ENCODE peak calls at places on chromosomes 3 and 15, in nine cellular contexts. One of them, this sample, is unnamed.

GRCh38 chr3:71104586-71104985 is 478.9 kb downstream of the FOXP1 start:
- DNase-seq in left ventricle myocardium inferior: no peak
- DNase-seq in Calu3: no peak
- DNase-seq in epithelial cell of esophagus: no peak
- DNase-seq in AG09319: no peak
- DNase-seq in cardiac fibroblast: no peak
- DNase-seq in heart left ventricle: no peak
- DNase-seq in GM12865: no peak
- DNase-seq in spleen: no peak
- DNase-seq in this sample: no peak

GRCh38 chr3:447671-448070 is 251.1 kb downstream of the CHL1 start:
- DNase-seq in left ventricle myocardium inferior: no peak
- DNase-seq in Calu3: no peak
- DNase-seq in epithelial cell of esophagus: no peak
- DNase-seq in AG09319: no peak
- DNase-seq in cardiac fibroblast: no peak
- DNase-seq in heart left ventricle: no peak
- DNase-seq in GM12865: no peak
- DNase-seq in spleen: no peak
- DNase-seq in this sample: no peak

GRCh38 chr15:74773731-74774252 is 8.1 kb upstream of the CSK start:
- DNase-seq in left ventricle myocardium inferior: no peak
- DNase-seq in Calu3: no peak
- DNase-seq in epithelial cell of esophagus: peak
- DNase-seq in AG09319: no peak
- DNase-seq in cardiac fibroblast: no peak
- DNase-seq in heart left ventricle: no peak
- DNase-seq in GM12865: no peak
- DNase-seq in spleen: no peak
- DNase-seq in this sample: no peak

GRCh38 chr3:19399836-19400235 is 251.5 kb downstream of the KCNH8 start:
- DNase-seq in left ventricle myocardium inferior: no peak
- DNase-seq in Calu3: no peak
- DNase-seq in epithelial cell of esophagus: peak
- DNase-seq in AG09319: no peak
- DNase-seq in cardiac fibroblast: no peak
- DNase-seq in heart left ventricle: no peak
- DNase-seq in GM12865: no peak
- DNase-seq in spleen: no peak
- DNase-seq in this sample: no peak

GRCh38 chr3:76869726-76870414 is 170.0 kb upstream of the ROBO2 start:
- DNase-seq in left ventricle myocardium inferior: no peak
- DNase-seq in Calu3: no peak
- DNase-seq in epithelial cell of esophagus: no peak
- DNase-seq in AG09319: no peak
- DNase-seq in cardiac fibroblast: no peak
- DNase-seq in heart left ventricle: no peak
- DNase-seq in GM12865: no peak
- DNase-seq in spleen: no peak
- DNase-seq in this sample: no peak

GRCh38 chr3:71109241-71109976 is 474.1 kb downstream of the FOXP1 start:
- DNase-seq in left ventricle myocardium inferior: no peak
- DNase-seq in Calu3: no peak
- DNase-seq in epithelial cell of esophagus: peak
- DNase-seq in AG09319: no peak
- DNase-seq in cardiac fibroblast: peak
- DNase-seq in heart left ventricle: no peak
- DNase-seq in GM12865: no peak
- DNase-seq in spleen: no peak
- DNase-seq in this sample: peak

GRCh38 chr3:65888980-65889706 is 149.6 kb downstream of the MAGI1 start:
- DNase-seq in left ventricle myocardium inferior: no peak
- DNase-seq in Calu3: no peak
- DNase-seq in epithelial cell of esophagus: peak
- DNase-seq in AG09319: peak
- DNase-seq in cardiac fibroblast: peak
- DNase-seq in heart left ventricle: no peak
- DNase-seq in GM12865: peak
- DNase-seq in spleen: no peak
- DNase-seq in this sample: peak

GRCh38 chr3:45978348-45978747 is 17.3 kb downstream of the FYCO1 start:
- DNase-seq in left ventricle myocardium inferior: no peak
- DNase-seq in Calu3: peak
- DNase-seq in epithelial cell of esophagus: peak
- DNase-seq in AG09319: no peak
- DNase-seq in cardiac fibroblast: no peak
- DNase-seq in heart left ventricle: no peak
- DNase-seq in GM12865: no peak
- DNase-seq in spleen: no peak
- DNase-seq in this sample: no peak

DNA sequence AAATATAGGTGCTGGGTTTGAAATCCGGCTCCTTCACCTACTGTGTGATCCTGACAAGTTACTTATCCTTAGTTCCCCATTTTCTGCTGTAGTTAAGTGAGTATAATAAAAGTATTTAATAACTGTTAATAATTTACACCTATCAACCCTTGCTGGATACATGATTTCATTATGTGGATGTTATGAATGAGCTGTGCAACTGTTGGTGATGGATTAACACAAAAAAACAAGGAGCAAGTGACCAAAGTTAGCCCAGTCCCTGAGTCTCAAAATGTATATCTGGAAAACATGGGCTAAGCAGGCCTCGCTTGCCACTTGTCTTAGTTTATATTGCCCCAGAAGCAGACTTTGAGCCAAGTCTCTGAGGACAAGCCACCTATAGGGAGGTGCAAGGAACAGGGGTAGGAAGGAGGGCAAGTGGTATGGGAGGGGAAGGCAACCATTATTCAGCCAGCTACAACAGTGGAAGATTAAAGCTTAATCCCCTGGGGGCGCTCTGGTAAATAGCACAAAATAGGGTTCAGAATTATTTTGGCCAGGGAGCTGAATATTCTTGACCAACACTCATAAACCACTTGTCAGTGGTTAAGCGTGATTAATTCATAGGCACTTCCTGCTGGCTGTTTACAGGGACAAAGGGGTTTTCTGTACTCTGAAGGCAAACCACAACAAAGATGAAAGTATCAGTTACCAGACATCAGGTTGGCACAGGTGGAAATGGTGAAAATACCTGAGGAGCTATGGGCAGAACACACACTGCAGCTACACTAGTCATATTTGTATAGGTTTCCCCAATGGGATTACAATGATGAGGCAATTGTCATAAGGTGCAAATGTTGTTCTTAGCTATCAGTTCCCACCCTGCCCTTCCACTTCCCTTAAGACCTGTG is 76.2 kb downstream of the TRIM42 start:
- DNase-seq in left ventricle myocardium inferior: no peak
- DNase-seq in Calu3: peak
- DNase-seq in epithelial cell of esophagus: peak
- DNase-seq in AG09319: no peak
- DNase-seq in cardiac fibroblast: no peak
- DNase-seq in heart left ventricle: no peak
- DNase-seq in GM12865: peak
- DNase-seq in spleen: no peak
- DNase-seq in this sample: no peak
- TF ChIP-seq CTCF in left ventricle myocardium inferior: no peak
- TF ChIP-seq CTCF in Calu3: no peak
- TF ChIP-seq CTCF in epithelial cell of esophagus: no peak
- TF ChIP-seq CTCF in AG09319: no peak
- TF ChIP-seq CTCF in cardiac fibroblast: no peak
- TF ChIP-seq CTCF in heart left ventricle: no peak
- TF ChIP-seq CTCF in GM12865: peak
- TF ChIP-seq CTCF in spleen: no peak
- TF ChIP-seq CTCF in this sample: no peak

GRCh38 chr15:82679626-82680199 is 30.0 kb downstream of the AP3B2 start:
- DNase-seq in left ventricle myocardium inferior: no peak
- DNase-seq in Calu3: no peak
- DNase-seq in epithelial cell of esophagus: no peak
- DNase-seq in AG09319: no peak
- DNase-seq in cardiac fibroblast: no peak
- DNase-seq in heart left ventricle: no peak
- DNase-seq in GM12865: no peak
- DNase-seq in spleen: no peak
- DNase-seq in this sample: no peak

GRCh38 chr15:82677720-82678323 is 30.7 kb upstream of the CPEB1 start:
- DNase-seq in left ventricle myocardium inferior: no peak
- DNase-seq in Calu3: no peak
- DNase-seq in epithelial cell of esophagus: no peak
- DNase-seq in AG09319: no peak
- DNase-seq in cardiac fibroblast: no peak
- DNase-seq in heart left ventricle: no peak
- DNase-seq in GM12865: no peak
- DNase-seq in spleen: no peak
- DNase-seq in this sample: no peak

GRCh38 chr15:82681371-82681770 is 28.3 kb downstream of the AP3B2 start:
- DNase-seq in left ventricle myocardium inferior: no peak
- DNase-seq in Calu3: no peak
- DNase-seq in epithelial cell of esophagus: no peak
- DNase-seq in AG09319: no peak
- DNase-seq in cardiac fibroblast: no peak
- DNase-seq in heart left ventricle: no peak
- DNase-seq in GM12865: no peak
- DNase-seq in spleen: no peak
- DNase-seq in this sample: no peak

GRCh38 chr15:82674873-82675272 is 27.7 kb upstream of the CPEB1 start:
- DNase-seq in left ventricle myocardium inferior: no peak
- DNase-seq in Calu3: no peak
- DNase-seq in epithelial cell of esophagus: no peak
- DNase-seq in AG09319: no peak
- DNase-seq in cardiac fibroblast: no peak
- DNase-seq in heart left ventricle: no peak
- DNase-seq in GM12865: no peak
- DNase-seq in spleen: no peak
- DNase-seq in this sample: no peak

DNA sequence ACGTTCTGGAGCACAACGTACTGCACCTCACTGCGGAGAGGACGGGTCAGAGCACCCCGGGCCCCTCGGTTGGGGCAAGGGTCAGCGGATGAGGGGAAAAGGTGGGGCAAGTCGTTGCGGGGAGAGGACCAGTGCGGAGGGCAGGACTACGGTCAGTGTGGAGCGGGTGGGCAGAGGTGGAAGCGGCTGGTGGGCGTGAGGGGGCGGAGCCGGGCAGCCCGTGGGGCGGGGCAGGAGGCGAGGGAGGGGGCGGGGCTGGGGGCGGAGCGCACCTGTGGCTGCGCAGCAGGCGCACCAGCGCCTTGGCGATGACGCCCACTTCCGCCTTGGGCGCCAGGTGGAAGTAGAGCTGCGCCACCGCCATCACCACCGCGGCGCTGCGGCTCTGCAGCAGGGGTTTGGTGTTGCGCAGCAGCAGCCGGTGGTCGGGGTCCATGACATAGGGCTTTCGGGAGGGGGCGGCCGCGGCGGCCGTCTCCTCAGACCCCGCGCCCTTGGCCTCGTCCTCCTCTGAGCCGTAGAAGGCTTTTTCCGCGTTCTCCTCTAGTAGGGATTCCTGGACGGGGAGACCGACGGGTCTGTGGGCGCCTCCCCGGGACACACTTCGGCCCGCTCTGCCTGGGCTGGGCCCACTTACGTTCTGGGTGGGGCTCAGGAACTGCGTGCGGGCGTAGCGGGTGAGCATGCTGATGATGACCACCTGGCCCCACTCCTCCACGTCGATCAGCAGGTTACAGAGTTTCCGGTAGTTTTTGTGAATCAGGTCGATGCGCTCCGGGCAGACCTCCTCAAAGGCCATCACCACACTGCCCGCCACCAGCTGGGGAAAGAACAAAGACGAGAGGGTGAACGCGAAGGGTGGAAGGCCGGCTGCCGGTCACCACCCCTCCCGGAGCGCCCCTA is 29.2 kb downstream of the AP3B2 start:
- DNase-seq in left ventricle myocardium inferior: no peak
- DNase-seq in Calu3: peak
- DNase-seq in epithelial cell of esophagus: peak
- DNase-seq in AG09319: no peak
- DNase-seq in cardiac fibroblast: no peak
- DNase-seq in heart left ventricle: no peak
- DNase-seq in GM12865: peak
- DNase-seq in spleen: peak
- DNase-seq in this sample: no peak
- TF ChIP-seq CTCF in left ventricle myocardium inferior: no peak
- TF ChIP-seq CTCF in Calu3: no peak
- TF ChIP-seq CTCF in epithelial cell of esophagus: peak
- TF ChIP-seq CTCF in AG09319: no peak
- TF ChIP-seq CTCF in cardiac fibroblast: no peak
- TF ChIP-seq CTCF in heart left ventricle: no peak
- TF ChIP-seq CTCF in GM12865: peak
- TF ChIP-seq CTCF in spleen: peak
- TF ChIP-seq CTCF in this sample: no peak

GRCh38 chr3:126343675-126344074 is 13.5 kb downstream of the KLF15 start:
- DNase-seq in left ventricle myocardium inferior: peak
- DNase-seq in Calu3: peak
- DNase-seq in epithelial cell of esophagus: no peak
- DNase-seq in AG09319: no peak
- DNase-seq in cardiac fibroblast: no peak
- DNase-seq in heart left ventricle: no peak
- DNase-seq in GM12865: no peak
- DNase-seq in spleen: peak
- DNase-seq in this sample: no peak

GRCh38 chr3:126342211-126342610 is 15.0 kb downstream of the KLF15 start:
- DNase-seq in left ventricle myocardium inferior: no peak
- DNase-seq in Calu3: peak
- DNase-seq in epithelial cell of esophagus: no peak
- DNase-seq in AG09319: no peak
- DNase-seq in cardiac fibroblast: no peak
- DNase-seq in heart left ventricle: no peak
- DNase-seq in GM12865: no peak
- DNase-seq in spleen: peak
- DNase-seq in this sample: no peak

GRCh38 chr3:126344380-126345041 is 12.7 kb downstream of the KLF15 start:
- DNase-seq in left ventricle myocardium inferior: no peak
- DNase-seq in Calu3: peak
- DNase-seq in epithelial cell of esophagus: no peak
- DNase-seq in AG09319: no peak
- DNase-seq in cardiac fibroblast: no peak
- DNase-seq in heart left ventricle: no peak
- DNase-seq in GM12865: no peak
- DNase-seq in spleen: peak
- DNase-seq in this sample: no peak

GRCh38 chr3:126341755-126342150 is 15.5 kb downstream of the KLF15 start:
- DNase-seq in left ventricle myocardium inferior: no peak
- DNase-seq in Calu3: peak
- DNase-seq in epithelial cell of esophagus: no peak
- DNase-seq in AG09319: no peak
- DNase-seq in cardiac fibroblast: no peak
- DNase-seq in heart left ventricle: no peak
- DNase-seq in GM12865: no peak
- DNase-seq in spleen: peak
- DNase-seq in this sample: no peak

DNA sequence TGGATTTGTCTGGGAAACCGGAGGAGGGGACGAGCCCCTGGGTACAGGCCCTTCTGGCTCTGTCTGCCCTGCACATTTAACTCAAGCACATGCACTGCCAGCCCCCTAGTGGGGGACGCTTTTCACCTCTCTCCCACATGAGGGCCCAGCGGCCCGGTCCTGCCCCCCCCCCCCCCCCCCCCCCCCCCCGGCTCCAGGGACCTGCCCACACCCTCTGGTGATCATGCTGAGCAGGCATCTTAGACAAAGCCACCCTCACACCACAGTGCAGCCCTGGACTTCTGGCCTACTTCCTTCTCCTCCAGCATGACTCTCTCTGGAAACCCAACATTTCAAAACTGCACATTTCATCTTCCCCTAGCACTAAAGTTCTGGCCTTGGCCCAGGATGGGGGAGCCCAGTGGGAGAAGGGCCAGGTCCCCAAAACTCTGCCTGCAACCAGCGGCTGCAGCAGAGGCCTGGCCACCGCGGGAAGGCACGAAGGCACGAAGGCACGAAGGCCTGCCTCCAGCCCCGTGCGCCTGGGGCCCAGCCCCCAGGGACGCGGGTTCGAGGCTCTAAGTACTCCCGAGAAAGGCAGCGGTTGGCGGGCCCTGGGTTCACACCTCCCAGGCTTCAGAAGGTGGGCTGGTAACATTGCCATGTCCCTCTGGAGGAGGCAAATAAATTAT is 14.1 kb downstream of the KLF15 start:
- DNase-seq in left ventricle myocardium inferior: no peak
- DNase-seq in Calu3: peak
- DNase-seq in epithelial cell of esophagus: no peak
- DNase-seq in AG09319: no peak
- DNase-seq in cardiac fibroblast: peak
- DNase-seq in heart left ventricle: no peak
- DNase-seq in GM12865: no peak
- DNase-seq in spleen: peak
- DNase-seq in this sample: no peak
- TF ChIP-seq CTCF in left ventricle myocardium inferior: no peak
- TF ChIP-seq CTCF in Calu3: peak
- TF ChIP-seq CTCF in epithelial cell of esophagus: no peak
- TF ChIP-seq CTCF in AG09319: no peak
- TF ChIP-seq CTCF in cardiac fibroblast: peak
- TF ChIP-seq CTCF in heart left ventricle: no peak
- TF ChIP-seq CTCF in GM12865: no peak
- TF ChIP-seq CTCF in spleen: no peak
- TF ChIP-seq CTCF in this sample: no peak

DNA sequence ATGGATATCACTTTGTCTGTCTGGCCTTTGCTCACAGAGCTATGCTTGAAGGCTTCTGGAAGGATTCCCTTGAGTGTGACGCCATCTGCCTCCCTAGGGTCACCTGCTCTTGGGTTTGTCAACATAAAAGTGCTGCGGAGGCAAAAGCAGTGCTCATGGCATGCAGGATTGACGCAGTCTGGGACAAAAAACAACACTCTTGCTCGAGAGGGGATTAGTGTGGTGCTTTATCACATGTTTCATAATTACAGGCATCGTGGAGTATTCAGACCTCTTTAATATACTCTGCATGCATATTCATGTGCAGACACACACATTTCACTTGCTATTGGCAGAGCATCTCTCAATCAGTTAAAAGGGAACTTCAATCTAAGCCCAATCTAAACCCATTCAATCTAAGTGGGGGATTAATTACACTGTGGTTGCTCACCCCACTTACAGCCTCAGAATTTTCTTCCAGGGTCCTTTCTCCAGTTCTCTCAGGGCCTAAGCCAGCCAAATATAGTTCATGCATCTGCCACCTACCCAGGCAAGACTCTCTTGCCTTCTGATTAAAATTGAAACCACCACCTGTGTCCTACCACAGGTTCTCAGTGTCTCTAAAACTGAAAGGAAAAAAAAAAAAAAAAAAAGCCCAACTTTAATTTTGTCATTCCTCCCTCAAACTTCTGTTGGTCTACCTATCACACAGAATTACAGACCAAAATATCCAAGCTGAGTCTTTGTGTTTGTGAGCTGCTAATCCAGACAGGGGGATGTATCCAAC is 75.6 kb downstream of the BFSP2 start:
- DNase-seq in left ventricle myocardium inferior: no peak
- DNase-seq in Calu3: no peak
- DNase-seq in epithelial cell of esophagus: no peak
- DNase-seq in AG09319: no peak
- DNase-seq in cardiac fibroblast: no peak
- DNase-seq in heart left ventricle: no peak
- DNase-seq in GM12865: peak
- DNase-seq in spleen: no peak
- DNase-seq in this sample: no peak
- TF ChIP-seq CTCF in left ventricle myocardium inferior: no peak
- TF ChIP-seq CTCF in Calu3: no peak
- TF ChIP-seq CTCF in epithelial cell of esophagus: no peak
- TF ChIP-seq CTCF in AG09319: no peak
- TF ChIP-seq CTCF in cardiac fibroblast: no peak
- TF ChIP-seq CTCF in heart left ventricle: no peak
- TF ChIP-seq CTCF in GM12865: no peak
- TF ChIP-seq CTCF in spleen: no peak
- TF ChIP-seq CTCF in this sample: no peak